ENCODE peak calls at places on chromosomes 13 and 19, in seven cellular contexts. M is neural progenitor cell; F is cardiac muscle cell; Z is CD4-positive, alpha-beta memory T cell; O is colonic mucosa; S is WERI-Rb-1; A is fibroblast of lung. R is an unnamed sample.

GRCh38 chr13:26653842-26654241 is 96.4 kb downstream of the WASF3 start:
- DNase-seq in M (no peak), F (no peak), Z (no peak), O (no peak), S (no peak), A (no peak), R (no peak)

GRCh38 chr13:81409284-81409683 is 1068.4 kb upstream of the SPRY2 start:
- DNase-seq in M (no peak), F (no peak), Z (no peak), O (no peak), S (no peak), A (no peak), R (no peak)

GRCh38 chr13:114128624-114129522 is 3.5 kb downstream of the RASA3 start:
- DNase-seq in M (no peak), F (peak; percentile 91), Z (peak; percentile 85), O (peak; percentile 67), S (no peak), A (peak; percentile 85), R (no peak)

GRCh38 chr13:42720116-42720857 is 61.1 kb upstream of the FAM216B start:
- DNase-seq in M (no peak), F (peak; percentile 99), Z (no peak), O (peak; percentile 19), S (no peak), A (peak; percentile 100), R (peak; percentile 51)

GRCh38 chr19:10617409-10618121 is 7.8 kb upstream of the SLC44A2 start:
- DNase-seq in M (no peak), F (peak; percentile 54), Z (no peak), O (no peak), S (no peak), A (peak; percentile 34), R (no peak)

GRCh38 chr13:101757446-101758039 is 305.1 kb downstream of the ITGBL1 start:
- DNase-seq in M (peak; percentile 9), F (peak; percentile 23), Z (peak; percentile 34), O (no peak), S (no peak), A (peak; percentile 72), R (peak; percentile 5)

GRCh38 chr19:57406516-57407123 is 4.3 kb upstream of the ZNF17 start:
- DNase-seq in M (peak; percentile 85), F (peak; percentile 69), Z (peak; percentile 69), O (peak; percentile 67), S (peak; percentile 80), A (peak; percentile 62), R (peak; percentile 39)

GRCh38 chr13:62320129-62320724 is 904.6 kb upstream of the PCDH20 start:
- DNase-seq in M (peak; percentile 45), F (peak; percentile 66), Z (no peak), O (no peak), S (no peak), A (peak; percentile 85), R (peak; percentile 16)

GRCh38 chr19:3618144-3618810 is 8.3 kb downstream of the CACTIN start:
- DNase-seq in M (peak; percentile 78), F (peak; percentile 67), Z (peak; percentile 24), O (peak; percentile 75), S (peak; percentile 69), A (peak; percentile 63), R (no peak)

GRCh38 chr19:13082192-13083007 is 20.3 kb downstream of the LYL1 start:
- DNase-seq in M (peak; percentile 74), F (peak; percentile 41), Z (no peak), O (no peak), S (peak; percentile 63), A (peak; percentile 53), R (no peak)

GRCh38 chr13:111640476-111640875 is 320.0 kb downstream of the TEX29 start:
- DNase-seq in M (no peak), F (no peak), Z (no peak), O (no peak), S (no peak), A (no peak), R (no peak)

GRCh38 chr13:109160357-109160756 is 530.9 kb downstream of the MYO16 start:
- DNase-seq in M (no peak), F (no peak), Z (no peak), O (no peak), S (no peak), A (no peak), R (no peak)

GRCh38 chr13:32001392-32001768 is 30.2 kb upstream of the FRY start:
- DNase-seq in M (peak; percentile 61), F (peak; percentile 78), Z (peak; percentile 6), O (no peak), S (peak; percentile 42), A (peak; percentile 54), R (peak; percentile 68)

GRCh38 chr19:37012093-37012745 is 66.0 kb upstream of the ZNF420 start:
- DNase-seq in M (no peak), F (no peak), Z (no peak), O (no peak), S (no peak), A (no peak), R (no peak)

GRCh38 chr19:37007587-37008220 is 70.5 kb upstream of the ZNF420 start:
- DNase-seq in M (no peak), F (peak; percentile 79), Z (peak; percentile 6), O (peak; percentile 41), S (no peak), A (peak; percentile 71), R (peak; percentile 3)

GRCh38 chr19:37014456-37014855 is 63.8 kb upstream of the ZNF420 start:
- DNase-seq in M (no peak), F (no peak), Z (no peak), O (no peak), S (no peak), A (no peak), R (no peak)

GRCh38 chr19:37009871-37010270 is 68.4 kb upstream of the ZNF420 start:
- DNase-seq in M (no peak), F (no peak), Z (no peak), O (no peak), S (no peak), A (no peak), R (no peak)
- H3K9me3 ChIP-seq in M (no peaks in the 10 kb centered on the region), F (no peaks in the 10 kb centered on the region), Z (peaks cover 15% of the 10 kb centered on the region), O (no peaks in the 10 kb centered on the region), S (peaks cover 16% of the 10 kb centered on the region), A (no peaks in the 10 kb centered on the region), R (peaks cover 9% of the 10 kb centered on the region)

GRCh38 chr13:35702316-35702715 is 225.8 kb upstream of the MAB21L1 start:
- DNase-seq in M (no peak), F (no peak), Z (no peak), O (no peak), S (no peak), A (no peak), R (no peak)
- H3K27ac ChIP-seq in M (no peak overlapping the region), F (no peak overlapping the region), Z (no peak overlapping the region), O (no peak overlapping the region), S (no peak overlapping the region), A (no peak overlapping the region), R (no peak overlapping the region)

GRCh38 chr19:18858906-18859646 is 27.3 kb downstream of the UPF1 start:
- DNase-seq in M (no peak), F (no peak), Z (no peak), O (peak; percentile 15), S (no peak), A (no peak), R (no peak)

GRCh38 chr19:18855647-18856384 is 24.1 kb downstream of the UPF1 start:
- DNase-seq in M (no peak), F (no peak), Z (no peak), O (no peak), S (no peak), A (no peak), R (no peak)

GRCh38 chr19:18856385-18857126 is 24.8 kb downstream of the UPF1 start:
- DNase-seq in M (peak; percentile 58), F (peak; percentile 58), Z (no peak), O (no peak), S (peak; percentile 57), A (peak; percentile 52), R (no peak)

GRCh38 chr19:18854982-18855381 is 23.2 kb downstream of the UPF1 start:
- DNase-seq in M (no peak), F (no peak), Z (no peak), O (no peak), S (no peak), A (no peak), R (no peak)

GRCh38 chr19:18857223-18857622 is 25.5 kb downstream of the UPF1 start:
- DNase-seq in M (no peak), F (no peak), Z (no peak), O (no peak), S (no peak), A (no peak), R (no peak)
- H3K36me3 ChIP-seq in M (no peaks in the 10 kb centered on the region), F (peaks cover 71% of the 10 kb centered on the region), Z (peaks cover 96% of the 10 kb centered on the region), O (peaks cover 53% of the 10 kb centered on the region), S (peaks cover 98% of the 10 kb centered on the region), A (peaks cover 63% of the 10 kb centered on the region), R (peaks cover 48% of the 10 kb centered on the region)

GRCh38 chr19:42697884-42698283 is 42.4 kb downstream of the PSG3 start:
- DNase-seq in M (no peak), F (no peak), Z (no peak), O (no peak), S (no peak), A (no peak), R (no peak)
- H3K9me3 ChIP-seq in M (peaks cover 13% of the 10 kb centered on the region), F (no peaks in the 10 kb centered on the region), Z (no peaks in the 10 kb centered on the region), O (no peaks in the 10 kb centered on the region), S (peaks cover 3% of the 10 kb centered on the region), A (no peaks in the 10 kb centered on the region), R (no peaks in the 10 kb centered on the region)

DNA sequence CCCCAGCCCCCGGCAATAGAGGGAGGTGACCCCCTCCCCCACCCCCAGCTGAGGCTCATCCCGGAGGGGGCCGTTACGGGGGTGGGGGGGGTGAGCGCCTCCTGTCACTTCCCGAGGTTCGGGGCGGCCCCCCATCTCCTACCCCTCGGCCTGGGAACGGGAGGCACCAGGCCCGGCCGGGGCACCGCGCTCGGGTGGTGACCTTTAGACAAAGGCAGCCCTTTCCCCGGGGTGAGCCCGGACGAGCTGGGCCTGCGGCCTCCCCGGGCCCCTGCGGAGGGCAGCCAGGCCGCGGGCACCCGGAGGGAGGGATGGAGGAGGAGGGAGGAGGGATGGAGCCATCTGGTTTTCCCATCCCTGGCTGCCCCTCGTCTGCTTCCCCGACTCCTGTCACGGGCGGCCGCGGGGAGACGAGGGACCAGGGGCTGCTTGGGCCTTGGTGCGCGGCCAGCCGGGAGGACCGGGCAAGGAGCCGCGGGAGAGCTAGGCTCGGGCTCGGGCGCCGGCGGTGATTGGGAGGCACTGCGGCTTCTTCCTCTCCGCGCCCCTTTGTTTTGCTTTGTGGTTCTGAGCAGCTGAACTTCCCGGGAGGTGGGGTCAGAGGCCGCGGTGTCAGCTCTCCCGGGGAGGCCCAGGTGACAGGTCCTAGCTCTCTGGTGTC is 1.1 kb downstream of the BICRA start:
- DNase-seq in M (peak; percentile 84), F (peak; percentile 66), Z (peak; percentile 61), O (peak; percentile 70), S (peak; percentile 49), A (peak; percentile 38), R (peak; percentile 71)
- H3K27ac ChIP-seq in M (peak overlapping the region; percentile 89), F (peak overlapping the region; percentile 97), Z (peak overlapping the region; percentile 73), O (peak overlapping the region; percentile 88), S (peak overlapping the region; percentile 83), A (peak overlapping the region; percentile 50), R (peak overlapping the region; percentile 97)